ENCODE peak calls at places on chromosomes 7 and 10, in eight cellular contexts. U is Peyer's patch, B is ovary, E is heart left ventricle, J is IMR-90, H is testis, L is breast epithelium, K is adrenal gland. D is an unnamed sample.

GRCh38 chr10:31490858-31491504 is 172.0 kb downstream of the ZEB1 start:
- DNase-seq in J (peak; percentile 52), K (no peak), H (peak; percentile 26), E (no peak), L (no peak), U (no peak), B (no peak), D (no peak)

GRCh38 chr7:83985766-83986165 is 208.8 kb downstream of the SEMA3A start:
- DNase-seq in J (peak; percentile 4), U (no peak), H (no peak), L (no peak), E (no peak), B (no peak), K (no peak), D (no peak)

GRCh38 chr10:126425473-126426065 is 37.3 kb upstream of the ADAM12 start:
- DNase-seq in K (no peak), L (no peak), U (no peak), J (no peak), H (no peak), B (no peak), E (no peak), D (no peak)

GRCh38 chr7:106167439-106168136 is 55.5 kb upstream of the SYPL1 start:
- DNase-seq in L (no peak), H (no peak), U (no peak), E (no peak), B (no peak), K (no peak), J (no peak), D (no peak)

GRCh38 chr10:76022366-76022765 is 590.9 kb downstream of the LRMDA start:
- DNase-seq in L (no peak), J (no peak), H (no peak), U (no peak), K (no peak), E (no peak), B (no peak), D (no peak)

GRCh38 chr10:9038146-9038714 is 983.7 kb downstream of the GATA3 start:
- DNase-seq in L (peak; percentile 42), K (peak; percentile 54), H (peak; percentile 74), E (no peak), B (no peak), U (no peak), J (no peak), D (no peak)

GRCh38 chr10:11112718-11113117 is 95.0 kb downstream of the CELF2 start:
- DNase-seq in B (no peak), K (no peak), J (peak; percentile 1), L (no peak), U (no peak), H (no peak), E (no peak), D (no peak)

GRCh38 chr7:29807179-29807841 is 1.0 kb downstream of the WIPF3 start:
- DNase-seq in E (peak; percentile 76), J (no peak), B (peak; percentile 64), L (no peak), K (peak; percentile 74), H (peak; percentile 86), U (no peak), D (peak; percentile 82)

GRCh38 chr10:79022565-79023488 is 45.9 kb upstream of the ZMIZ1 start:
- DNase-seq in H (peak; percentile 71), B (peak; percentile 48), K (peak; percentile 74), U (peak; percentile 39), L (no peak), E (peak; percentile 82), J (no peak), D (peak; percentile 80)

GRCh38 chr10:117174439-117175214 is 22.7 kb upstream of the KCNK18 start:
- DNase-seq in K (peak; percentile 92), U (peak; percentile 68), B (peak; percentile 48), L (peak; percentile 61), J (peak; percentile 57), E (peak; percentile 70), H (peak; percentile 87), D (peak; percentile 30)

GRCh38 chr7:71507665-71508064 is 375.7 kb downstream of the GALNT17 start:
- DNase-seq in E (no peak), H (no peak), L (no peak), U (no peak), K (no peak), B (no peak), J (no peak), D (no peak)

GRCh38 chr7:71506822-71507221 is 374.9 kb downstream of the GALNT17 start:
- DNase-seq in U (no peak), H (no peak), B (no peak), E (no peak), J (no peak), L (no peak), K (no peak), D (no peak)

GRCh38 chr7:71509381-71509780 is 377.4 kb downstream of the GALNT17 start:
- DNase-seq in H (no peak), L (no peak), U (no peak), E (no peak), J (no peak), B (no peak), K (no peak), D (no peak)

GRCh38 chr7:71504697-71505441 is 372.9 kb downstream of the GALNT17 start:
- DNase-seq in J (no peak), B (no peak), U (no peak), H (no peak), L (no peak), E (no peak), K (no peak), D (no peak)
- TF ChIP-seq CTCF in J (no peak), B (no peak), U (no peak), H (no peak), L (no peak), E (no peak), K (no peak), D (no peak)

GRCh38 chr7:47762207-47762606 is 180.3 kb upstream of the TNS3 start:
- DNase-seq in B (no peak), K (no peak), E (no peak), H (no peak), U (no peak), J (no peak), L (no peak), D (no peak)

GRCh38 chr7:47755248-47755647 is 173.3 kb upstream of the TNS3 start:
- DNase-seq in J (no peak), B (no peak), K (no peak), L (no peak), U (no peak), H (no peak), E (no peak), D (no peak)

GRCh38 chr7:47759056-47759706 is 177.3 kb upstream of the TNS3 start:
- DNase-seq in U (no peak), J (no peak), B (no peak), E (no peak), H (no peak), L (peak; percentile 13), K (no peak), D (no peak)

GRCh38 chr7:47758546-47758945 is 176.6 kb upstream of the TNS3 start:
- DNase-seq in L (peak; percentile 19), E (no peak), U (no peak), J (peak; percentile 36), B (peak; percentile 16), H (no peak), K (peak; percentile 65), D (no peak)

DNA sequence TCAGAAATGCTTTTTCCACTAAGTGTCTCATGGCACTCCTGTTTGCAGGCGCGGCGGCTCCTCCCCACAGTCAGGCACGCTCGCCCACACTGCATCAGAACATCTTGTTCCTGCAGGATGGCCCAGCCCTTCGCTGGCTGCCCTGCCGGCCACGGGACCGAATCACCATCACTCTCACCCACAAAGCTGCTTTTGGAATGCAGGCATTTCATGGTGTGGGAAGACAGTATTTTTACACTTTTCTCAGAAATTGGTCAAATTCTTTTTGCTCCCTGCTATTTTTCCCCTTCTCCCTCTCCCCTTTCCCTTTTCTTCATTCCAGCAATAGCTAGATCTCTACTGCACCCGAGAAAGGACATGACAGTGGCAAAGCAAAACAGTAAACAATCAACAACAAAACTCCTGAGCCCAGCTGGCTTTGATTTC is 176.0 kb upstream of the TNS3 start:
- DNase-seq in K (peak; percentile 94), B (peak; percentile 80), U (no peak), L (peak; percentile 91), H (peak; percentile 92), E (peak; percentile 73), J (peak; percentile 73), D (peak; percentile 80)
- TF ChIP-seq POLR2A in K (no peak), B (no peak), U (no peak), L (no peak), H (no peak), E (no peak), J (no peak), D (no peak)

GRCh38 chr10:68155615-68156205 is 46.4 kb downstream of the MYPN start:
- DNase-seq in B (no peak), J (peak; percentile 50), H (no peak), L (no peak), K (no peak), U (no peak), E (no peak), D (no peak)

GRCh38 chr10:68151453-68151852 is 42.2 kb downstream of the MYPN start:
- DNase-seq in B (no peak), J (no peak), U (no peak), E (no peak), L (no peak), K (no peak), H (no peak), D (no peak)

GRCh38 chr10:68153473-68154210 is 44.4 kb downstream of the MYPN start:
- DNase-seq in U (no peak), L (no peak), B (peak; percentile 13), H (peak; percentile 61), J (peak; percentile 99), E (no peak), K (peak; percentile 93), D (peak; percentile 52)

GRCh38 chr10:68156373-68157185 is 47.3 kb downstream of the MYPN start:
- DNase-seq in U (peak; percentile 58), H (peak; percentile 85), E (no peak), L (peak; percentile 26), J (peak; percentile 76), K (peak; percentile 86), B (peak; percentile 47), D (no peak)

GRCh38 chr10:68154211-68154497 is 44.9 kb downstream of the MYPN start:
- DNase-seq in J (peak; percentile 85), E (peak; percentile 73), U (no peak), L (no peak), K (peak; percentile 82), B (peak; percentile 77), H (peak; percentile 57), D (no peak)
- H3K27ac ChIP-seq in J (peak overlapping the region; percentile 86), E (peak overlapping the region; percentile 92), U (no peak overlapping the region), L (no peak overlapping the region), K (peak overlapping the region; percentile 82), B (no peak overlapping the region), H (peak overlapping the region; percentile 46), D (peak overlapping the region; percentile 88)

DNA sequence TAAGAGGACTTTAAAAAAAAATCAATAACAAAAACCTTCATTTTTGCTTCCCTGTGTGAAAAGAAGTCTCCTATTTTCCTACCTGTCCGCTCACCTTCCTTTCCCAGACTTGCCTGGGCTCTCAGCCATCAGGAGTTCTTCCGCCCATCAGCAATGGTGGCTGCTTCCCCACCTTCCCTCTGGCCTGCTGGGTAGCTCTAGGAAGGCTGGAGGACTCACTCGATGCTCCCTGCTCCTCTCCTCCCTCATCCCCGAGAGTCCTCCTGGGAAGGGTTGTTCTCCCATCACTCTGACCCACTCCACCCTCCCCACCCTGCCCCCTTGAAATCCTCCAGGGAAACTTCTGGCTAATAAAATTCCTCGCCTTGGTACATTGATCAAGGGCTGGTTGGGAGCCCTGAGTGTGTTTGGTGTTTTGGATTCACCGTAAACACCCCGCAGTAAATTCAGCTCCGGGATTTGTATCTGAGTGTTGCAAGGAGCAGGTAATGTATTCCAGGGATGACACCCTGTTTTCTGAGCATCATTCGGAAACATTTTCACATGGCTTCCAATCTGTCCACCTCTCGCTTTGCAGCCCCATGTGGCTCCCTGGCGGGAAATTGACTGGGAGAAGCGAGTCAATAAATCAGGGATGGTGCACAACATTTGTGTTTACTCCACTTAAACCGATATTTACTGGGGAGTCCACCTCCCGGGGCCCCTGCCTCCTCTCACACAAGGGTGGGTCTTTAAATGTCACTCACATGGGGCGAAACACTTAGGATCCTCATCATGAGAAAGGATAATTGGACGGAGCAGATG is 126.3 kb upstream of the SDK1 start:
- DNase-seq in L (no peak), E (no peak), J (no peak), U (no peak), H (peak; percentile 64), K (no peak), B (no peak), D (no peak)
- TF ChIP-seq CTCF in L (no peak), E (no peak), J (no peak), U (no peak), H (no peak), K (no peak), B (no peak), D (no peak)

D was measured in gastrocnemius medialis.